ENCODE peak calls at places on chromosomes 11 and 22, in nine cellular contexts. O is small intestine, E is EL, Y is head of caudate nucleus, N is fibroblast of lung, H is mammary epithelial cell, J is mesothelial cell of epicardium, F is mesendoderm, L is pons. D is an unnamed sample.

GRCh38 chr11:64536396-64536935 is 54.6 kb upstream of the SLC22A12 start:
- DNase-seq in O (no peak), E (peak; percentile 68), Y (no peak), N (peak; percentile 4), H (no peak), J (no peak), F (no peak), L (no peak), D (peak; percentile 22)

GRCh38 chr11:120912504-120912903 is 111.4 kb upstream of the TBCEL start:
- DNase-seq in O (peak; percentile 35), E (peak; percentile 23), Y (no peak), N (peak; percentile 55), H (peak; percentile 21), J (no peak), F (peak; percentile 73), L (peak; percentile 70), D (peak; percentile 27)

GRCh38 chr11:128841461-128842072 is 25.5 kb downstream of the KCNJ1 start:
- DNase-seq in O (peak; percentile 11), E (no peak), Y (no peak), N (no peak), H (no peak), J (no peak), F (no peak), L (no peak), D (no peak)

GRCh38 chr11:85232559-85232958 is 394.6 kb downstream of the DLG2 start:
- DNase-seq in O (no peak), E (no peak), Y (no peak), N (no peak), H (no peak), J (no peak), F (no peak), L (no peak), D (no peak)

GRCh38 chr22:41699264-41700104 is at the start of gene MEI1:
- DNase-seq in O (peak; percentile 85), E (no peak), Y (peak; percentile 95), N (peak; percentile 64), H (peak; percentile 28), J (no peak), F (peak; percentile 44), L (peak; percentile 79), D (peak; percentile 50)

GRCh38 chr11:65440831-65441499 is 18.4 kb downstream of the NEAT1 start:
- DNase-seq in O (peak; percentile 12), E (peak; percentile 18), Y (peak; percentile 29), N (peak; percentile 49), H (no peak), J (no peak), F (no peak), L (peak; percentile 49), D (peak; percentile 51)

GRCh38 chr11:95147364-95147905 is 57.8 kb downstream of the ENDOD1 start:
- DNase-seq in O (peak; percentile 68), E (peak; percentile 89), Y (peak; percentile 49), N (peak; percentile 91), H (peak; percentile 88), J (peak; percentile 53), F (peak; percentile 43), L (peak; percentile 74), D (peak; percentile 88)

GRCh38 chr11:14054708-14055107 is 92.2 kb downstream of the SPON1 start:
- DNase-seq in O (no peak), E (no peak), Y (no peak), N (peak; percentile 56), H (peak; percentile 39), J (no peak), F (no peak), L (no peak), D (no peak)

GRCh38 chr11:61486004-61486615 is 22.4 kb upstream of the LRRC10B start:
- DNase-seq in O (no peak), E (no peak), Y (no peak), N (no peak), H (no peak), J (no peak), F (no peak), L (no peak), D (no peak)

GRCh38 chr11:1921576-1922141 is 2.2 kb downstream of the TNNT3 start:
- DNase-seq in O (no peak), E (no peak), Y (peak; percentile 63), N (peak; percentile 19), H (no peak), J (no peak), F (no peak), L (no peak), D (no peak)

GRCh38 chr11:83409891-83410290 is 123.7 kb upstream of the CCDC90B start:
- DNase-seq in O (no peak), E (no peak), Y (peak; percentile 55), N (no peak), H (no peak), J (no peak), F (no peak), L (peak; percentile 24), D (no peak)

GRCh38 chr22:27420817-27421361 is 380.7 kb downstream of the MN1 start:
- DNase-seq in O (no peak), E (peak; percentile 92), Y (peak; percentile 47), N (peak; percentile 93), H (peak; percentile 82), J (no peak), F (no peak), L (peak; percentile 26), D (peak; percentile 98)

GRCh38 chr22:44284711-44285110 is 28.0 kb downstream of the SHISAL1 start:
- DNase-seq in O (no peak), E (no peak), Y (no peak), N (no peak), H (no peak), J (no peak), F (no peak), L (no peak), D (no peak)

GRCh38 chr11:119481667-119482400 is 58.9 kb upstream of the THY1 start:
- DNase-seq in O (no peak), E (no peak), Y (peak; percentile 18), N (no peak), H (no peak), J (no peak), F (no peak), L (no peak), D (no peak)

GRCh38 chr11:46513934-46514342 is 79.9 kb downstream of the AMBRA1 start:
- DNase-seq in O (peak; percentile 20), E (peak; percentile 17), Y (peak; percentile 43), N (peak; percentile 38), H (peak; percentile 83), J (peak; percentile 65), F (peak; percentile 36), L (peak; percentile 31), D (peak; percentile 61)

GRCh38 chr22:46775364-46775758 is 12.9 kb downstream of the TBC1D22A start:
- DNase-seq in O (no peak), E (no peak), Y (no peak), N (no peak), H (no peak), J (no peak), F (no peak), L (no peak), D (no peak)

GRCh38 chr11:10693509-10694071 is at the start of gene IRAG1:
- DNase-seq in O (no peak), E (peak; percentile 53), Y (peak; percentile 36), N (peak; percentile 70), H (no peak), J (no peak), F (peak; percentile 15), L (no peak), D (peak; percentile 70)

GRCh38 chr11:2914475-2915195 is 14.6 kb downstream of the PHLDA2 start:
- DNase-seq in O (no peak), E (no peak), Y (no peak), N (no peak), H (no peak), J (no peak), F (no peak), L (no peak), D (no peak)

GRCh38 chr11:26994579-26995210 is 783 bp downstream of the FIBIN start:
- DNase-seq in O (no peak), E (no peak), Y (peak; percentile 35), N (no peak), H (no peak), J (no peak), F (no peak), L (no peak), D (no peak)

GRCh38 chr11:96704847-96705246 is 315.0 kb downstream of the JRKL start:
- DNase-seq in O (no peak), E (no peak), Y (no peak), N (peak; percentile 12), H (no peak), J (no peak), F (peak; percentile 66), L (no peak), D (peak; percentile 3)

GRCh38 chr22:22343603-22344276 is 99.2 kb downstream of the VPREB1 start:
- DNase-seq in O (peak; percentile 86), E (no peak), Y (no peak), N (no peak), H (no peak), J (no peak), F (no peak), L (no peak), D (no peak)

GRCh38 chr11:84855846-84856245 is 771.3 kb downstream of the DLG2 start:
- DNase-seq in O (no peak), E (peak; percentile 88), Y (no peak), N (peak; percentile 17), H (peak; percentile 7), J (no peak), F (peak; percentile 67), L (no peak), D (peak; percentile 44)

GRCh38 chr11:94511932-94512781 is at the start of gene C11orf97:
- DNase-seq in O (peak; percentile 44), E (peak; percentile 60), Y (peak; percentile 84), N (peak; percentile 42), H (peak; percentile 28), J (peak; percentile 77), F (peak; percentile 89), L (peak; percentile 16), D (peak; percentile 30)

GRCh38 chr11:2194877-2195755 is 23.5 kb upstream of the TH start:
- DNase-seq in O (no peak), E (peak; percentile 29), Y (peak; percentile 66), N (peak; percentile 28), H (peak; percentile 11), J (peak; percentile 84), F (peak; percentile 55), L (no peak), D (peak; percentile 15)

GRCh38 chr22:19291218-19291579 is 320 bp downstream of the CLTCL1 start:
- DNase-seq in O (no peak), E (peak; percentile 46), Y (peak; percentile 48), N (no peak), H (peak; percentile 14), J (peak; percentile 56), F (peak; percentile 33), L (no peak), D (peak; percentile 16)

GRCh38 chr11:62882428-62882742 is 1.7 kb downstream of the SLC3A2 start:
- DNase-seq in O (no peak), E (no peak), Y (no peak), N (no peak), H (no peak), J (no peak), F (no peak), L (no peak), D (no peak)

GRCh38 chr22:33917744-33918406 is 2.4 kb downstream of the LARGE1 start:
- DNase-seq in O (no peak), E (no peak), Y (no peak), N (peak; percentile 53), H (no peak), J (no peak), F (peak; percentile 72), L (peak; percentile 33), D (no peak)

GRCh38 chr11:17773674-17774073 is 39.1 kb downstream of the KCNC1 start:
- DNase-seq in O (no peak), E (no peak), Y (no peak), N (no peak), H (no peak), J (no peak), F (no peak), L (no peak), D (no peak)

GRCh38 chr22:29799217-29799680 is 32.1 kb downstream of the UQCR10 start:
- DNase-seq in O (no peak), E (peak; percentile 99), Y (peak; percentile 72), N (peak; percentile 95), H (peak; percentile 87), J (no peak), F (no peak), L (peak; percentile 87), D (peak; percentile 85)

GRCh38 chr11:2771758-2772466 is 72.1 kb upstream of the KCNQ1OT1 start:
- DNase-seq in O (no peak), E (no peak), Y (no peak), N (no peak), H (no peak), J (peak; percentile 38), F (no peak), L (no peak), D (no peak)

GRCh38 chr22:41862530-41863266 is 29.8 kb downstream of the SREBF2 start:
- DNase-seq in O (no peak), E (peak; percentile 10), Y (no peak), N (peak; percentile 34), H (no peak), J (no peak), F (no peak), L (no peak), D (no peak)